ENCODE peak calls at places on chromosomes 4 and X, in six cellular contexts. S is GM20000; R is osteoblast; U is effector memory CD8-positive, alpha-beta T cell; L is COR-L47; W is HTR-8/SVneo. B is an unnamed sample.

GRCh38 chrX:144275403-144275802 is 391.5 kb downstream of the UBE2NL start:
- DNase-seq in R (no peak), L (peak), U (no peak), W (no peak), S (no peak), B (no peak)

GRCh38 chr4:97123573-97123972 is 1019.7 kb downstream of the STPG2 start:
- DNase-seq in S (no peak), L (peak), R (no peak), W (no peak), U (no peak), B (no peak)

GRCh38 chr4:92111493-92111892 is 192.3 kb upstream of the GRID2 start:
- DNase-seq in U (no peak), S (no peak), R (no peak), L (no peak), W (no peak), B (no peak)

GRCh38 chrX:135185795-135186443 is 14.7 kb upstream of the CT55 start:
- DNase-seq in S (peak), W (peak), U (peak), R (no peak), L (peak), B (peak)

GRCh38 chr4:155673453-155673979 is 6.9 kb downstream of the GUCY1A1 start:
- DNase-seq in U (no peak), L (no peak), R (no peak), W (no peak), S (no peak), B (no peak)

GRCh38 chr4:62018537-62018936 is 818.4 kb downstream of the ADGRL3 start:
- DNase-seq in L (no peak), R (no peak), W (no peak), S (no peak), U (no peak), B (no peak)

GRCh38 chrX:1925053-1925481 is 310.2 kb downstream of the ASMT start:
- DNase-seq in R (no peak), S (no peak), W (no peak), L (no peak), U (no peak), B (no peak)

GRCh38 chr4:185702147-185702663 is 109.8 kb downstream of the SORBS2 start:
- DNase-seq in U (no peak), L (no peak), W (no peak), R (no peak), S (no peak), B (no peak)

GRCh38 chrX:112769034-112769433 is 71.6 kb downstream of the AMOT start:
- DNase-seq in W (no peak), R (peak), U (no peak), L (no peak), S (no peak), B (peak)